ENCODE peak calls at places on chromosome 4, in four cellular contexts. G is spleen, O is brain microvascular endothelial cell, A is AG10803. E is an unnamed sample.

GRCh38 chr4:8260656-8261111 is 8.9 kb upstream of the HTRA3 start:
- DNase-seq in O (peak), G (no peak), A (peak), E (peak)

GRCh38 chr4:144687466-144687865 is 41.5 kb downstream of the HHIP start:
- DNase-seq in O (no peak), A (no peak), G (no peak), E (no peak)

GRCh38 chr4:112075129-112075753 is 70.0 kb upstream of the FAM241A start:
- DNase-seq in A (peak), G (no peak), O (peak), E (peak)

GRCh38 chr4:65461781-65462180 is 208.5 kb downstream of the EPHA5 start:
- DNase-seq in A (no peak), O (no peak), G (no peak), E (no peak)

GRCh38 chr4:168717852-168718251 is 221.0 kb downstream of the PALLD start:
- DNase-seq in A (peak), O (no peak), G (no peak), E (peak)

GRCh38 chr4:48963042-48963679 is 22.9 kb upstream of the CWH43 start:
- DNase-seq in A (peak), O (peak), G (no peak), E (peak)

GRCh38 chr4:88939697-88940096 is 117.3 kb downstream of the FAM13A start:
- DNase-seq in A (peak), G (no peak), O (peak), E (peak)

GRCh38 chr4:120156115-120156718 is 89.6 kb upstream of the MAD2L1 start:
- DNase-seq in O (peak), A (peak), G (no peak), E (peak)

GRCh38 chr4:40502220-40502619 is 127.4 kb downstream of the RBM47 start:
- DNase-seq in G (no peak), A (no peak), O (no peak), E (no peak)

GRCh38 chr4:186628058-186628711 is 72.8 kb upstream of the MTNR1A start:
- DNase-seq in O (no peak), A (no peak), G (no peak), E (no peak)

GRCh38 chr4:36152712-36153111 is 91.6 kb downstream of the ARAP2 start:
- DNase-seq in O (no peak), A (no peak), G (no peak), E (no peak)

GRCh38 chr4:69025191-69025998 is 70.9 kb upstream of the UGT2B7 start:
- DNase-seq in G (peak), A (no peak), O (no peak), E (no peak)
- TF ChIP-seq CTCF in G (no peak), A (no peak), O (peak), E (peak)

GRCh38 chr4:74095886-74096264 is 3.1 kb downstream of the CXCL2 start:
- DNase-seq in O (no peak), G (no peak), A (no peak), E (no peak)

GRCh38 chr4:74096265-74096980 is 2.6 kb downstream of the CXCL2 start:
- DNase-seq in G (no peak), A (no peak), O (peak), E (no peak)

GRCh38 chr4:74098628-74098995 is 383 bp downstream of the CXCL2 start:
- DNase-seq in O (no peak), A (no peak), G (peak), E (no peak)

GRCh38 chr4:74097631-74098550 is 1.1 kb downstream of the CXCL2 start:
- DNase-seq in A (no peak), G (no peak), O (no peak), E (no peak)

DNA sequence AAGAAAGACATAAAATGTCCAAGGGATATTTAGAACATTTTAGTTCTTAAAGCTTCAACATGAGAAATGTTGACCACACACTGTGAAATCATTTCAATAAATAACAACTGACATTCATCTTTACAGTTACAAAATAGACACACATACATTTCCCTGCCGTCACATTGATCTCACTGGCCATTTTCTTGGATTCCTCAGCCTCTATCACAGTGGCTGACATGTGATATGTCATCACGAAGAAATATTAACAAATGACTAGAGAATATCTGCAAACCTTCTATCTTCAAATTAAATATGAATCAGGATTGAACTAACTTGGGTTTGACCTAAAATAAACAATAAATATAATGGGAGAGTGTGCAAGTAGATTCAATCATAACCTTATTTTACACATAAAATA is 1.8 kb downstream of the CXCL2 start:
- DNase-seq in G (no peak), A (no peak), O (no peak), E (no peak)
- H3K4me3 ChIP-seq in G (no peak), A (no peak), O (no peak), E (no peak)

GRCh38 chr4:145887241-145887964 is 51.2 kb downstream of the ZNF827 start:
- DNase-seq in O (peak), A (peak), G (no peak), E (peak)
- TF ChIP-seq CTCF in O (no peak), A (peak), G (no peak), E (no peak)

DNA sequence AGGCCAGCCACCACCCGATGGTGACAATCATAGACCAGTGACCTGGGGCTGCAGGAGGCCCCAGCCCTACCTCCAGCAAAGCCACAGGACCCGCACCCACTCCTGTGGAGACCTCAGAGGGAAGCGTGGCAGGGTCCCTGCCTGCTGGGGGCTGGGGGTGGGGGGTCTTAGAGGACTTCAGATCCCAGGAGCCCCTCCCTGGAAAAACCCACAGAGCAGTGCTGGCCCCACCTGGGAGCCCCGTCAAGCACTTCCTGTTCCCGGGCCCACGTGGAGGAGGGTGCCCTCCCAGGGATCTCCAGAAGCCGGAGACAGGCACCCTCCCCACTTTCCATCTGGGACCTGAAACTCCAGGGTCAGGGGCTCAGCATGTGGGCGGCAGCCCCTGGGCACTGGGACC is 31.9 kb downstream of the TACC3 start:
- DNase-seq in O (no peak), G (no peak), A (no peak), E (no peak)
- H3K4me3 ChIP-seq in O (no peak), G (no peak), A (no peak), E (no peak)

DNA sequence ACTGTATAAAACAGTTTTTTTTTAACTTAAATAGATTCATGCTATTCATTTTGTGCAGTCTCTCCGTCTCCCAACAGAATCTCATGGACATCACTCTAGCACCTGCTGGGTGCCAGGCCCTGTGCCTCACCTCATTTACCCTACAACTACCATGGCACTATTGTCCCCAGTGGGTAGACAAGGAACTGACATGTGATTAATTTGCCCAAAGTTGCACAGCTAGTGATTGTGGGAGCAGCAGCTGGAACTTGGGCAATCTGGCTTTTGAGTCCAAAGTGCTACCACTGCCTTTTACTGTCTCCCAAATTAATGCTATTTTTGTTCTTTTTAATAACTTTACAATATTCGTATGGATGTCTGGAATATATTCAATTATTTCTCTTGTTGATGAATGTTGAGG is 11.2 kb upstream of the PGRMC2 start:
- DNase-seq in A (no peak), O (no peak), G (no peak), E (no peak)
- TF ChIP-seq CTCF in A (no peak), O (no peak), G (no peak), E (no peak)

GRCh38 chr4:87525636-87526035 is 3.5 kb downstream of the SPARCL1 start:
- DNase-seq in A (peak), O (no peak), G (no peak), E (no peak)

GRCh38 chr4:87527446-87528240 is 1.5 kb downstream of the SPARCL1 start:
- DNase-seq in G (no peak), O (no peak), A (peak), E (no peak)

GRCh38 chr4:87532109-87532508 is 2.9 kb upstream of the SPARCL1 start:
- DNase-seq in O (no peak), G (no peak), A (no peak), E (no peak)

GRCh38 chr4:87530868-87531267 is 1.7 kb upstream of the SPARCL1 start:
- DNase-seq in O (no peak), A (peak), G (no peak), E (peak)

GRCh38 chr4:87529187-87529586 is at the start of gene SPARCL1:
- DNase-seq in A (no peak), G (no peak), O (no peak), E (no peak)
- H3K4me3 ChIP-seq in A (no peak), G (peak), O (no peak), E (no peak)

E was measured in astrocyte of the cerebellum.